ENCODE peak calls at places on chromosomes 2 and 18, in five cellular contexts. U is PC-9, C is GM23338, Q is HCT116, S is GM23248. J is an unnamed sample. For H3K9me2, the result is how much of the 10 kb centered on the place peaks cover.

GRCh38 chr18:24878289-24878688 is 417.9 kb downstream of the HRH4 start:
- DNase-seq in U (no peak), C (peak), Q (no peak), S (peak), J (peak)

GRCh38 chr2:126107883-126108282 is 548.1 kb upstream of the GYPC start:
- DNase-seq in U (no peak), C (no peak), Q (no peak), S (no peak), J (no peak)

GRCh38 chr2:31008571-31009114 is 129.6 kb downstream of the GALNT14 start:
- DNase-seq in U (no peak), C (no peak), Q (no peak), S (peak), J (no peak)

GRCh38 chr18:3827236-3827635 is 377.3 kb downstream of the TGIF1 start:
- DNase-seq in U (no peak), C (no peak), Q (no peak), S (peak), J (no peak)

GRCh38 chr2:52465267-52465666 is 1302.3 kb upstream of the CHAC2 start:
- DNase-seq in U (no peak), C (no peak), Q (no peak), S (no peak), J (no peak)

GRCh38 chr2:45821558-45822271 is 170.2 kb downstream of the PRKCE start:
- DNase-seq in U (peak), C (no peak), Q (peak), S (peak), J (peak)

GRCh38 chr2:62423235-62423634 is 82.8 kb downstream of the TMEM17 start:
- DNase-seq in U (no peak), C (peak), Q (peak), S (peak), J (peak)

GRCh38 chr2:111017034-111017640 is 103.6 kb upstream of the BCL2L11 start:
- DNase-seq in U (no peak), C (no peak), Q (no peak), S (no peak), J (no peak)

GRCh38 chr2:6777626-6778025 is 88.1 kb downstream of the CMPK2 start:
- DNase-seq in U (no peak), C (no peak), Q (no peak), S (no peak), J (no peak)

GRCh38 chr2:109452318-109453305 is 161.2 kb downstream of the SEPTIN10 start:
- DNase-seq in U (no peak), C (no peak), Q (no peak), S (no peak), J (no peak)

GRCh38 chr2:18078206-18078605 is 199.7 kb downstream of the KCNS3 start:
- DNase-seq in U (no peak), C (no peak), Q (no peak), S (no peak), J (no peak)

GRCh38 chr2:18085593-18085992 is 207.1 kb downstream of the KCNS3 start:
- DNase-seq in U (no peak), C (no peak), Q (no peak), S (no peak), J (no peak)

GRCh38 chr2:18084376-18084775 is 205.9 kb downstream of the KCNS3 start:
- DNase-seq in U (no peak), C (no peak), Q (no peak), S (no peak), J (no peak)

GRCh38 chr2:18083806-18084205 is 205.3 kb downstream of the KCNS3 start:
- DNase-seq in U (no peak), C (no peak), Q (no peak), S (no peak), J (no peak)
- H3K9me2 ChIP-seq in U (under half), C (under half), Q (under half), S (under half), J (under half)

GRCh38 chr2:112534826-112535225 is 7.4 kb upstream of the POLR1B start:
- DNase-seq in U (no peak), C (no peak), Q (no peak), S (no peak), J (no peak)

GRCh38 chr2:112529751-112530150 is 12.5 kb upstream of the POLR1B start:
- DNase-seq in U (no peak), C (no peak), Q (no peak), S (no peak), J (no peak)

DNA sequence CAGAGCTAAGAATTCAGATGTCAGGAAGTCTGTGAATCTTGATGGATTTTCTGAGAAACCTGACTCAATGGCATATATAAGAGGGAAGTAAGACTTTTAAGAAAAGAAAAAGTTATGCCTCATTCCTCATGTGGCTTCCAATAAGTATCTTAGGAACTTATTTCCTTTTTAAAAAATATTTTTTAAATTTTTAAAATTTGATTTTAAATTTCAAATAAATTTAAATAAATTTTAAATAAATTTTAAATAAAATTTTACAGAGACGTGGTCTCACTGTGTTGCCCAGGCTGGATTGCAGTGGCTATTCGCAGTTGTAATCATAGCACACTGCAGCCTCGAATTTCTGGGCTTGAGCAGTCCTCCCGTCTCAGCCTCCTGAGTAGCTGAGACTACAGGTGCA is 11.5 kb upstream of the POLR1B start:
- DNase-seq in U (no peak), C (no peak), Q (no peak), S (no peak), J (no peak)
- H3K27ac ChIP-seq in U (no peak), C (no peak), Q (no peak), S (no peak), J (no peak)

DNA sequence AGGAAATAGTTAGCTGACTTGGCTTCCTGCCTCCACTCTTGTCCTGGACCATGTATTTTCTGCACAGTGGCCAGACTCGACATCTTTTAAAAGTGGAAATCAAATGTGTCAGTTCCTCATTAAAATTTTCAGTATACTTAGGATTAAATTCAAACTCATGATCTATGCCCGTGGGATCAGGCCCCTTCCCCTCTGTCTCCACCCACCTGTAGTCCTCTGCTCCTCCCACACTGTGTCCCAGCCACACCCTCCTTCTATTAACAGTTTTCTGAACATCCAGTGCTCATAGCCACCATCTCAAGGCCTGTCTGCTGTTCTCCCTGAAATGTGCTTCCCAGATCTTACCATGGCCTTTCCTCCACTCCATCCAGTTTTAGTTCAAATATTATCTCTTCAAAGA is 13.3 kb downstream of the ARHGAP25 start:
- DNase-seq in U (no peak), C (no peak), Q (no peak), S (no peak), J (no peak)
- TF ChIP-seq EZH2 in U (no peak), C (no peak), Q (no peak), S (no peak), J (no peak)

GRCh38 chr2:114700440-114700839 is 258.0 kb downstream of the DPP10 start:
- DNase-seq in U (no peak), C (no peak), Q (no peak), S (no peak), J (no peak)
- H3K9me2 ChIP-seq in U (under half), C (under half), Q (under half), S (under half), J (under half)

J was measured in PC-3.